ENCODE peak calls at places on chromosomes 7 and 10, in four cellular contexts. T is NCI-H82; O is mesenteric fat pad; V is stimulated activated CD8-positive, alpha-beta memory T cell treated with anti-CD3 and anti-CD28 coated beads, Interleukin-15, amount 100 ng/mL, for 1 hour. H is an unnamed sample.

GRCh38 chr7:3588341-3588740 is 287.3 kb downstream of the SDK1 start:
- DNase-seq in T (no peak), O (no peak), V (no peak), H (no peak)

GRCh38 chr7:8295638-8296361 is 33.8 kb upstream of the ICA1 start:
- DNase-seq in T (peak), O (no peak), V (no peak), H (no peak)

GRCh38 chr7:24407965-24408364 is 124.0 kb downstream of the NPY start:
- DNase-seq in T (no peak), O (no peak), V (no peak), H (no peak)

GRCh38 chr7:2520131-2520807 is 695 bp downstream of the LFNG start:
- DNase-seq in T (peak), O (no peak), V (no peak), H (no peak)

GRCh38 chr7:16915405-16915804 is 33.6 kb upstream of the AGR3 start:
- DNase-seq in T (no peak), O (no peak), V (no peak), H (no peak)

GRCh38 chr10:110833234-110833940 is 38.3 kb upstream of the PDCD4 start:
- DNase-seq in T (no peak), O (no peak), V (no peak), H (no peak)

GRCh38 chr7:43625453-43625852 is 42.5 kb downstream of the STK17A start:
- DNase-seq in T (no peak), O (no peak), V (no peak), H (no peak)

GRCh38 chr10:6101181-6101580 is 12.3 kb downstream of the RBM17 start:
- DNase-seq in T (no peak), O (no peak), V (no peak), H (no peak)

GRCh38 chr10:50417486-50417905 is 166.2 kb upstream of the ASAH2 start:
- DNase-seq in T (no peak), O (no peak), V (no peak), H (no peak)

GRCh38 chr7:74480861-74481417 is 27.2 kb downstream of the GTF2IRD1 start:
- DNase-seq in T (peak), O (no peak), V (no peak), H (no peak)

GRCh38 chr10:43845121-43845520 is 196.4 kb upstream of the ZNF32 start:
- DNase-seq in T (no peak), O (peak), V (no peak), H (no peak)

GRCh38 chr10:100751211-100751933 is 6.0 kb downstream of the PAX2 start:
- DNase-seq in T (no peak), O (peak), V (no peak), H (no peak)

GRCh38 chr10:132593900-132594876 is 56.6 kb downstream of the INPP5A start:
- DNase-seq in T (no peak), O (no peak), V (no peak), H (no peak)

GRCh38 chr10:95467162-95467599 is 94.0 kb downstream of the SORBS1 start:
- DNase-seq in T (peak), O (no peak), V (no peak), H (no peak)

H was measured in activated T-helper 9 cell treated with anti-CD3 and anti-CD28 coated beads, Interleukin-2, amount 50 U/mL, for 16 hours.